ENCODE peak calls at places on chromosomes 4 and X, in five cellular contexts. One of them, this sample, is unnamed.

GRCh38 chr4:31518796-31519250 is 798.7 kb downstream of the PCDH7 start:
- DNase-seq in A549: no peak
- DNase-seq in GM23338: no peak
- DNase-seq in IMR-90: peak; percentile 32
- DNase-seq in naive thymus-derived CD4-positive, alpha-beta T cell: no peak
- DNase-seq in this sample: peak; percentile 91

GRCh38 chr4:11367371-11367770 is 61.3 kb downstream of the HS3ST1 start:
- DNase-seq in naive thymus-derived CD4-positive, alpha-beta T cell: no peak
- DNase-seq in A549: no peak
- DNase-seq in GM23338: no peak
- DNase-seq in IMR-90: peak; percentile 1
- DNase-seq in this sample: no peak

GRCh38 chr4:26317766-26318165 is 3.0 kb upstream of the RBPJ start:
- DNase-seq in GM23338: no peak
- DNase-seq in IMR-90: no peak
- DNase-seq in naive thymus-derived CD4-positive, alpha-beta T cell: no peak
- DNase-seq in A549: no peak
- DNase-seq in this sample: no peak

GRCh38 chr4:156255205-156255604 is 301.5 kb upstream of the CTSO start:
- DNase-seq in IMR-90: no peak
- DNase-seq in A549: no peak
- DNase-seq in GM23338: no peak
- DNase-seq in naive thymus-derived CD4-positive, alpha-beta T cell: no peak
- DNase-seq in this sample: no peak

GRCh38 chr4:119041951-119042560 is 93.6 kb upstream of the MYOZ2 start:
- DNase-seq in A549: peak; percentile 56
- DNase-seq in GM23338: peak; percentile 89
- DNase-seq in IMR-90: peak; percentile 83
- DNase-seq in naive thymus-derived CD4-positive, alpha-beta T cell: peak; percentile 60
- DNase-seq in this sample: peak; percentile 92

GRCh38 chr4:126071346-126072333 is 756.9 kb downstream of the FAT4 start:
- DNase-seq in IMR-90: peak; percentile 78
- DNase-seq in GM23338: no peak
- DNase-seq in naive thymus-derived CD4-positive, alpha-beta T cell: no peak
- DNase-seq in A549: no peak
- DNase-seq in this sample: peak; percentile 89

GRCh38 chrX:112113460-112113859 is 30.9 kb upstream of the TRPC5 start:
- DNase-seq in GM23338: no peak
- DNase-seq in A549: no peak
- DNase-seq in IMR-90: no peak
- DNase-seq in naive thymus-derived CD4-positive, alpha-beta T cell: no peak
- DNase-seq in this sample: no peak

GRCh38 chr4:147801820-147802219 is 69.9 kb downstream of the ARHGAP10 start:
- DNase-seq in naive thymus-derived CD4-positive, alpha-beta T cell: no peak
- DNase-seq in A549: no peak
- DNase-seq in IMR-90: no peak
- DNase-seq in GM23338: no peak
- DNase-seq in this sample: no peak

GRCh38 chr4:124318292-124318691 is 394.2 kb downstream of the ANKRD50 start:
- DNase-seq in naive thymus-derived CD4-positive, alpha-beta T cell: no peak
- DNase-seq in A549: no peak
- DNase-seq in GM23338: no peak
- DNase-seq in IMR-90: no peak
- DNase-seq in this sample: no peak

GRCh38 chr4:79288185-79288584 is 37.7 kb downstream of the NAA11 start:
- DNase-seq in A549: no peak
- DNase-seq in naive thymus-derived CD4-positive, alpha-beta T cell: no peak
- DNase-seq in GM23338: no peak
- DNase-seq in IMR-90: no peak
- DNase-seq in this sample: no peak

GRCh38 chr4:128371004-128371777 is 83.6 kb upstream of the PGRMC2 start:
- DNase-seq in GM23338: no peak
- DNase-seq in A549: no peak
- DNase-seq in IMR-90: peak; percentile 67
- DNase-seq in naive thymus-derived CD4-positive, alpha-beta T cell: no peak
- DNase-seq in this sample: no peak

GRCh38 chrX:31199051-31199769 is 127.4 kb upstream of the FTHL17 start:
- DNase-seq in IMR-90: no peak
- DNase-seq in A549: no peak
- DNase-seq in GM23338: no peak
- DNase-seq in naive thymus-derived CD4-positive, alpha-beta T cell: no peak
- DNase-seq in this sample: no peak

GRCh38 chrX:10769696-10770619 is 149.6 kb upstream of the MID1 start:
- DNase-seq in naive thymus-derived CD4-positive, alpha-beta T cell: no peak
- DNase-seq in GM23338: peak; percentile 21
- DNase-seq in A549: no peak
- DNase-seq in IMR-90: peak; percentile 61
- DNase-seq in this sample: peak; percentile 66

GRCh38 chr4:66842401-66842800 is 702.9 kb downstream of the CENPC start:
- DNase-seq in naive thymus-derived CD4-positive, alpha-beta T cell: no peak
- DNase-seq in A549: no peak
- DNase-seq in IMR-90: no peak
- DNase-seq in GM23338: no peak
- DNase-seq in this sample: no peak

GRCh38 chrX:108001218-108001814 is 19.1 kb upstream of the TEX13B start:
- DNase-seq in GM23338: peak; percentile 68
- DNase-seq in IMR-90: peak; percentile 36
- DNase-seq in naive thymus-derived CD4-positive, alpha-beta T cell: peak; percentile 63
- DNase-seq in A549: peak; percentile 28
- DNase-seq in this sample: peak; percentile 57

GRCh38 chr4:174559894-174560293 is 37.6 kb upstream of the HPGD start:
- DNase-seq in naive thymus-derived CD4-positive, alpha-beta T cell: no peak
- DNase-seq in A549: no peak
- DNase-seq in GM23338: peak; percentile 51
- DNase-seq in IMR-90: no peak
- DNase-seq in this sample: no peak

GRCh38 chr4:77849278-77849965 is 13.2 kb upstream of the MRPL1 start:
- DNase-seq in A549: no peak
- DNase-seq in naive thymus-derived CD4-positive, alpha-beta T cell: no peak
- DNase-seq in GM23338: no peak
- DNase-seq in IMR-90: no peak
- DNase-seq in this sample: no peak

GRCh38 chr4:88745581-88746163 is 48.0 kb upstream of the NAP1L5 start:
- DNase-seq in GM23338: no peak
- DNase-seq in naive thymus-derived CD4-positive, alpha-beta T cell: no peak
- DNase-seq in A549: no peak
- DNase-seq in IMR-90: no peak
- DNase-seq in this sample: peak; percentile 34

GRCh38 chr4:24795666-24796381 is 451 bp downstream of the SOD3 start:
- DNase-seq in A549: no peak
- DNase-seq in GM23338: no peak
- DNase-seq in naive thymus-derived CD4-positive, alpha-beta T cell: no peak
- DNase-seq in IMR-90: no peak
- DNase-seq in this sample: no peak

GRCh38 chrX:67613366-67613765 is 69.5 kb downstream of the AR start:
- DNase-seq in GM23338: no peak
- DNase-seq in A549: no peak
- DNase-seq in naive thymus-derived CD4-positive, alpha-beta T cell: no peak
- DNase-seq in IMR-90: peak; percentile 14
- DNase-seq in this sample: no peak

GRCh38 chr4:181261279-181261678 is 981.9 kb upstream of the TENM3 start:
- DNase-seq in IMR-90: peak; percentile 32
- DNase-seq in naive thymus-derived CD4-positive, alpha-beta T cell: no peak
- DNase-seq in A549: no peak
- DNase-seq in GM23338: peak; percentile 66
- DNase-seq in this sample: peak; percentile 51

GRCh38 chrX:15242899-15243555 is 26.9 kb downstream of the ASB9 start:
- DNase-seq in naive thymus-derived CD4-positive, alpha-beta T cell: peak; percentile 14
- DNase-seq in A549: peak; percentile 46
- DNase-seq in GM23338: peak; percentile 36
- DNase-seq in IMR-90: peak; percentile 59
- DNase-seq in this sample: peak; percentile 75

GRCh38 chr4:122045533-122045932 is 93.7 kb upstream of the TRPC3 start:
- DNase-seq in GM23338: no peak
- DNase-seq in naive thymus-derived CD4-positive, alpha-beta T cell: no peak
- DNase-seq in IMR-90: peak; percentile 96
- DNase-seq in A549: no peak
- DNase-seq in this sample: peak; percentile 85

GRCh38 chr4:48906283-48907173 is at the start of gene OCIAD2:
- DNase-seq in A549: peak; percentile 64
- DNase-seq in IMR-90: no peak
- DNase-seq in naive thymus-derived CD4-positive, alpha-beta T cell: peak; percentile 86
- DNase-seq in GM23338: peak; percentile 95
- DNase-seq in this sample: peak; percentile 44

GRCh38 chr4:75629239-75629638 is 1.1 kb downstream of the CDKL2 start:
- DNase-seq in A549: no peak
- DNase-seq in naive thymus-derived CD4-positive, alpha-beta T cell: no peak
- DNase-seq in GM23338: no peak
- DNase-seq in IMR-90: no peak
- DNase-seq in this sample: no peak

GRCh38 chrX:106415276-106415895 is 196.4 kb upstream of the RADX start:
- DNase-seq in IMR-90: peak; percentile 13
- DNase-seq in A549: no peak
- DNase-seq in naive thymus-derived CD4-positive, alpha-beta T cell: no peak
- DNase-seq in GM23338: peak; percentile 48
- DNase-seq in this sample: peak; percentile 57

GRCh38 chrX:106404512-106404911 is 207.3 kb upstream of the RADX start:
- DNase-seq in IMR-90: no peak
- DNase-seq in naive thymus-derived CD4-positive, alpha-beta T cell: no peak
- DNase-seq in A549: no peak
- DNase-seq in GM23338: peak; percentile 19
- DNase-seq in this sample: no peak

GRCh38 chr4:41609851-41610250 is 71.9 kb downstream of the LIMCH1 start:
- DNase-seq in A549: no peak
- DNase-seq in naive thymus-derived CD4-positive, alpha-beta T cell: no peak
- DNase-seq in IMR-90: no peak
- DNase-seq in GM23338: no peak
- DNase-seq in this sample: no peak

GRCh38 chr4:114229721-114230120 is 250.3 kb upstream of the ARSJ start:
- DNase-seq in IMR-90: no peak
- DNase-seq in naive thymus-derived CD4-positive, alpha-beta T cell: no peak
- DNase-seq in GM23338: no peak
- DNase-seq in A549: no peak
- DNase-seq in this sample: no peak

GRCh38 chr4:145839151-145839550 is 99.5 kb downstream of the ZNF827 start:
- DNase-seq in IMR-90: peak; percentile 34
- DNase-seq in A549: no peak
- DNase-seq in GM23338: peak; percentile 42
- DNase-seq in naive thymus-derived CD4-positive, alpha-beta T cell: no peak
- DNase-seq in this sample: no peak

GRCh38 chr4:57055873-57056272 is 54.3 kb downstream of the IGFBP7 start:
- DNase-seq in IMR-90: no peak
- DNase-seq in A549: no peak
- DNase-seq in naive thymus-derived CD4-positive, alpha-beta T cell: no peak
- DNase-seq in GM23338: no peak
- DNase-seq in this sample: no peak

GRCh38 chr4:108512615-108513505 is 107.5 kb upstream of the RPL34 start:
- DNase-seq in naive thymus-derived CD4-positive, alpha-beta T cell: peak; percentile 68
- DNase-seq in IMR-90: peak; percentile 66
- DNase-seq in GM23338: peak; percentile 69
- DNase-seq in A549: no peak
- DNase-seq in this sample: peak; percentile 64
- H3K4me3 ChIP-seq in naive thymus-derived CD4-positive, alpha-beta T cell: peak overlapping the region; percentile 6
- H3K4me3 ChIP-seq in IMR-90: no peak overlapping the region
- H3K4me3 ChIP-seq in GM23338: no peak overlapping the region
- H3K4me3 ChIP-seq in A549: no peak overlapping the region
- H3K4me3 ChIP-seq in this sample: no peak overlapping the region

DNA sequence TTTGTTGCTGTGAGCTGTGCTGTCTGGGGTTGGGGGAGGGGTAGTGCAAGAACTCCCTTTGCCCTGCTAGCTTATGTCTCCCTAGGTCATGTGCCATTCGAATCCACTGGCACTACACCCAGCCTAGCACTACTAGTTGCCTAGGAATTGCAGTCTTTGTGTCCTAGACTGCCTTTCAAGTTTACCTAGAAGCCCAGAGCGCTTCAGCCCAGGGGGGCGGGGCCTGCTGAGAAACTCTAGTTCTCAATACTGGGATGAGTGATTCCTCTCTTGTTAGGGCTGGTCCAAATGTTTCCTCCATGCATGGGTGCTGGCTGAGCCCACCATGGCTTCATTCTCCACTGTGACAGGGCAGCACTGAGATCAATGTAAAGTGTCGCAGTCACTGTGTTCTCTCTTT is 1011.5 kb downstream of the PCDH19 start:
- DNase-seq in naive thymus-derived CD4-positive, alpha-beta T cell: no peak
- DNase-seq in GM23338: peak; percentile 7
- DNase-seq in IMR-90: no peak
- DNase-seq in A549: no peak
- DNase-seq in this sample: no peak
- H3K4me3 ChIP-seq in naive thymus-derived CD4-positive, alpha-beta T cell: no peak overlapping the region
- H3K4me3 ChIP-seq in GM23338: no peak overlapping the region
- H3K4me3 ChIP-seq in IMR-90: no peak overlapping the region
- H3K4me3 ChIP-seq in A549: no peak overlapping the region
- H3K4me3 ChIP-seq in this sample: no peak overlapping the region

GRCh38 chrX:152635941-152636340 is 1.8 kb upstream of the GABRQ start:
- DNase-seq in IMR-90: peak; percentile 50
- DNase-seq in A549: peak; percentile 24
- DNase-seq in GM23338: peak; percentile 79
- DNase-seq in naive thymus-derived CD4-positive, alpha-beta T cell: no peak
- DNase-seq in this sample: peak; percentile 76

GRCh38 chrX:152637649-152638442 is at the start of gene GABRQ:
- DNase-seq in GM23338: peak; percentile 87
- DNase-seq in A549: peak; percentile 5
- DNase-seq in IMR-90: no peak
- DNase-seq in naive thymus-derived CD4-positive, alpha-beta T cell: no peak
- DNase-seq in this sample: peak; percentile 50

GRCh38 chrX:152639426-152639825 is 1.7 kb downstream of the GABRQ start:
- DNase-seq in IMR-90: no peak
- DNase-seq in GM23338: no peak
- DNase-seq in naive thymus-derived CD4-positive, alpha-beta T cell: no peak
- DNase-seq in A549: no peak
- DNase-seq in this sample: no peak

GRCh38 chrX:152640039-152640818 is 2.5 kb downstream of the GABRQ start:
- DNase-seq in A549: peak; percentile 13
- DNase-seq in naive thymus-derived CD4-positive, alpha-beta T cell: no peak
- DNase-seq in IMR-90: peak; percentile 1
- DNase-seq in GM23338: peak; percentile 10
- DNase-seq in this sample: peak; percentile 16

DNA sequence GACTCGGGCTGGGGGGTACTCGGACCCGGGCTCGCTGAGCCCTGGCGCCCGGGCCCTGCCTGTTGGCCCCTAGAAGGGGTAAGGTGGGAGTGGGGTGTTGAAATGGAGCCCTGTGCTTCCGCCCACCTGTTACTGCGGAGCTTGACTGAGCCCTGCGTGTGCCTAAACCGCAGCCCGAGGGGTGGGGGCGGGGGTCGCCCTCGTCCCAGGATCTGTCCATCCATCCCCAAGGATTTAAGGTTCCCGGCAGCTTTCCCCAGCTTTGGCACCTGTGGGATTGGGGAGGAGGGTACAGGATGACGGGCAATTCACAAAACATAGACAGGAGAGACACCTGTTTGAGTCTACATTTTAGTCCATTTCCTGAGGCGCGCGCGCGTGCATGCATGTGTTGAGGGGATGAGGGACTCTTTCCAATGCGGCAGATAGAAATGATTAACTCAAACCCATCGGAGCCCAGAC is 779 bp downstream of the GABRQ start:
- DNase-seq in IMR-90: no peak
- DNase-seq in naive thymus-derived CD4-positive, alpha-beta T cell: no peak
- DNase-seq in A549: no peak
- DNase-seq in GM23338: peak; percentile 10
- DNase-seq in this sample: no peak
- H3K4me3 ChIP-seq in IMR-90: no peak overlapping the region
- H3K4me3 ChIP-seq in naive thymus-derived CD4-positive, alpha-beta T cell: no peak overlapping the region
- H3K4me3 ChIP-seq in A549: peak overlapping the region; percentile 37
- H3K4me3 ChIP-seq in GM23338: peak overlapping the region; percentile 70
- H3K4me3 ChIP-seq in this sample: no peak overlapping the region

DNA sequence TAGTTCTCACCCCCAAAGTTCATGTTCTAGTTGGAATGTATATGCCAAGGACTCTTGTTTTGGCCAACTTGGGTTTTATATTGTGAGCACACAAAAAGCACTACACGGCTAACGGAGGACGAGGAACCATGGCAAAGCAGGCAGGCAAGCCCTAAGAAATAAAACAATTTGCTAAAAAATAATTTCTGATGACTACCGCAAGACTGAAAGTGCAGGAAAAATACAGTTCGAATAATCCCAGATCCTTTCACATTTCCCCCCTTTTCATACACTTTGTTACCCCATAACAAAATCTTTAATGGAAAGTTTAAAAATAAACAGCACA is 12.2 kb upstream of the PITX2 start:
- DNase-seq in naive thymus-derived CD4-positive, alpha-beta T cell: no peak
- DNase-seq in GM23338: no peak
- DNase-seq in A549: no peak
- DNase-seq in IMR-90: no peak
- DNase-seq in this sample: no peak
- H3K4me3 ChIP-seq in naive thymus-derived CD4-positive, alpha-beta T cell: no peak overlapping the region
- H3K4me3 ChIP-seq in GM23338: peak overlapping the region; percentile 16
- H3K4me3 ChIP-seq in A549: no peak overlapping the region
- H3K4me3 ChIP-seq in IMR-90: no peak overlapping the region
- H3K4me3 ChIP-seq in this sample: no peak overlapping the region

This sample was measured in adipocyte.